ENCODE peak calls at places on chromosome 13, in six cellular contexts. T, P, W, H, D and F are unnamed samples.

GRCh38 chr13:30033681-30034447 is 183.4 kb upstream of the UBL3 start:
- DNase-seq in D (peak), H (no peak), W (no peak), T (no peak), P (no peak), F (no peak)

GRCh38 chr13:73268306-73268705 is 209.5 kb downstream of the KLF5 start:
- DNase-seq in D (no peak), W (no peak), H (peak), T (no peak), P (no peak), F (no peak)

GRCh38 chr13:110254151-110254679 is 52.7 kb downstream of the COL4A1 start:
- DNase-seq in D (no peak), H (no peak), W (no peak), T (no peak), P (no peak), F (no peak)

GRCh38 chr13:41915096-41915495 is 45.8 kb downstream of the VWA8 start:
- DNase-seq in H (no peak), P (no peak), W (no peak), T (no peak), D (no peak), F (no peak)

GRCh38 chr13:49584771-49585182 is 581 bp downstream of the RCBTB1 start:
- DNase-seq in P (no peak), D (no peak), H (no peak), T (no peak), W (no peak), F (no peak)

GRCh38 chr13:112260108-112261055 is 115.8 kb upstream of the SPACA7 start:
- DNase-seq in P (no peak), T (no peak), D (no peak), H (no peak), W (no peak), F (no peak)

GRCh38 chr13:84399320-84400085 is 517.2 kb upstream of the SLITRK1 start:
- DNase-seq in T (no peak), H (peak), P (no peak), D (no peak), W (no peak), F (no peak)

GRCh38 chr13:31334547-31334946 is 134.8 kb downstream of the B3GLCT start:
- DNase-seq in D (no peak), H (no peak), T (no peak), W (no peak), P (no peak), F (no peak)